ENCODE peak calls at places on chromosomes 13 and 19, in ten cellular contexts. Q is endothelial cell of umbilical vein, Y is transverse colon, V is stomach, J is H1, C is spleen, G is upper lobe of left lung, N is GM12878, L is SK-N-SH, X is K562. U is an unnamed sample. For H3K9me3, the result is how much of the 10 kb centered on the place peaks cover.

GRCh38 chr13:72530471-72530870 is 197.0 kb downstream of the MZT1 start:
- DNase-seq in X (no peak), L (no peak), Q (no peak), C (no peak), J (no peak), N (no peak), G (no peak), Y (no peak), V (no peak), U (no peak)

GRCh38 chr19:57308514-57308913 is 11.8 kb upstream of the ZNF543 start:
- DNase-seq in Q (no peak), J (no peak), N (no peak), L (no peak), V (no peak), C (no peak), Y (no peak), G (no peak), X (no peak), U (no peak)

GRCh38 chr13:41916173-41916954 is 44.5 kb downstream of the VWA8 start:
- DNase-seq in Y (no peak), G (no peak), Q (peak), L (no peak), N (peak), C (no peak), J (no peak), V (no peak), X (peak), U (no peak)

GRCh38 chr19:36116344-36116637 is 1.0 kb downstream of the TBCB start:
- DNase-seq in Q (no peak), Y (no peak), X (no peak), N (no peak), L (no peak), G (no peak), J (no peak), V (no peak), C (no peak), U (no peak)

GRCh38 chr19:14072535-14073231 is at the start of gene MISP3:
- DNase-seq in G (peak), N (no peak), C (peak), Q (peak), X (no peak), J (no peak), L (peak), Y (peak), V (peak), U (no peak)

GRCh38 chr19:16376649-16377048 is 52.0 kb downstream of the KLF2 start:
- DNase-seq in N (no peak), J (peak), X (peak), Q (no peak), L (peak), C (peak), Y (no peak), V (no peak), G (no peak), U (no peak)

GRCh38 chr19:48551437-48552302 is at the start of gene SULT2B1:
- DNase-seq in L (peak), Y (peak), X (no peak), C (no peak), Q (no peak), G (peak), J (no peak), V (peak), N (no peak), U (no peak)

GRCh38 chr13:97258801-97259200 is 36.7 kb downstream of the MBNL2 start:
- DNase-seq in J (peak), X (no peak), G (no peak), Q (no peak), L (no peak), Y (no peak), V (no peak), C (no peak), N (no peak), U (no peak)

GRCh38 chr19:4624733-4625362 is 14.5 kb upstream of the TNFAIP8L1 start:
- DNase-seq in Q (peak), C (no peak), G (no peak), L (no peak), X (peak), N (no peak), J (no peak), V (no peak), Y (no peak), U (no peak)

GRCh38 chr13:47126432-47126831 is 229.6 kb upstream of the HTR2A start:
- DNase-seq in N (no peak), V (no peak), Y (no peak), C (no peak), Q (no peak), L (no peak), X (no peak), J (no peak), G (no peak), U (no peak)

GRCh38 chr13:32199168-32199567 is 116.0 kb downstream of the ZAR1L start:
- DNase-seq in G (no peak), X (no peak), Q (no peak), C (no peak), V (no peak), L (no peak), J (no peak), N (no peak), Y (no peak), U (no peak)

GRCh38 chr19:48556163-48556562 is 4.2 kb downstream of the SULT2B1 start:
- DNase-seq in Y (peak), X (no peak), V (no peak), L (no peak), Q (peak), J (no peak), C (no peak), G (no peak), N (no peak), U (no peak)

GRCh38 chr13:21318891-21319532 is 140.1 kb downstream of the ZDHHC20 start:
- DNase-seq in L (no peak), Y (no peak), X (no peak), J (no peak), N (no peak), V (no peak), Q (peak), G (no peak), C (no peak), U (no peak)
- H3K9me3 ChIP-seq in L (under half), Y (under half), X (under half), J (under half), N (under half), V (under half), Q (under half), G (under half), C (under half), U (under half)

GRCh38 chr13:65456150-65456912 is 1773.8 kb downstream of the PCDH9 start:
- DNase-seq in X (no peak), J (no peak), C (no peak), V (no peak), Y (no peak), G (no peak), N (no peak), Q (no peak), L (no peak), U (no peak)

GRCh38 chr13:65454403-65454802 is 1775.7 kb downstream of the PCDH9 start:
- DNase-seq in G (no peak), N (no peak), J (no peak), L (no peak), C (no peak), Q (no peak), X (no peak), Y (no peak), V (no peak), U (no peak)

DNA sequence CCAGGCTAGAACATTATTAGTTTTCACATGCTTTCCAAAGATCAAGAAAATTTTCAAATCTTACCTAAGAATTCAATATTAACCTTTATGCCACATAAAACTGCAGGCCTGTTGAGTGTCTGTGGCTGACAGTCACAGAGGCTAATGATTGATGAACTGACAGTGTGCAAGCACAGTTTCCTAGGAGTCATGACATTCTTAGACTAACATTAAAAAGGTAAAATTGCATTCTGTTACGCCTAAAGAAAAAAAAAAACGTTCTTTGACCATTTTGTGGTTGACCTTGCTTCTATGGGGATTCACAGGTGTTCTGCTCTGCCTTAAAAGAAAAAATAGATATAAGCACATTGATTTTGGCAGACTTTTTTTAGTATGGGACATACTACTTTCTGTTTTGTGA is 1776.2 kb downstream of the PCDH9 start:
- DNase-seq in N (no peak), G (no peak), C (no peak), L (no peak), V (no peak), Q (no peak), X (no peak), Y (no peak), J (no peak), U (no peak)
- TF ChIP-seq POLR2AphosphoS5 in N (no peak), G (no peak), C (no peak), L (no peak), V (no peak), Q (no peak), X (no peak), Y (no peak), J (no peak), U (no peak)

GRCh38 chr13:65293530-65294198 is 1936.5 kb downstream of the PCDH9 start:
- DNase-seq in J (no peak), G (no peak), Q (no peak), L (no peak), C (no peak), X (no peak), N (no peak), V (no peak), Y (no peak), U (no peak)
- H3K9me3 ChIP-seq in J (under half), G (under half), Q (under half), L (under half), C (under half), X (under half), N (under half), V (under half), Y (under half), U (under half)

GRCh38 chr13:91639316-91639715 is 240.9 kb downstream of the GPC5 start:
- DNase-seq in J (no peak), G (no peak), X (no peak), Y (no peak), Q (no peak), C (no peak), N (no peak), V (no peak), L (no peak), U (no peak)

GRCh38 chr13:91647361-91647970 is 249.0 kb downstream of the GPC5 start:
- DNase-seq in V (no peak), N (no peak), Q (no peak), G (no peak), L (peak), Y (peak), X (peak), J (peak), C (no peak), U (no peak)

DNA sequence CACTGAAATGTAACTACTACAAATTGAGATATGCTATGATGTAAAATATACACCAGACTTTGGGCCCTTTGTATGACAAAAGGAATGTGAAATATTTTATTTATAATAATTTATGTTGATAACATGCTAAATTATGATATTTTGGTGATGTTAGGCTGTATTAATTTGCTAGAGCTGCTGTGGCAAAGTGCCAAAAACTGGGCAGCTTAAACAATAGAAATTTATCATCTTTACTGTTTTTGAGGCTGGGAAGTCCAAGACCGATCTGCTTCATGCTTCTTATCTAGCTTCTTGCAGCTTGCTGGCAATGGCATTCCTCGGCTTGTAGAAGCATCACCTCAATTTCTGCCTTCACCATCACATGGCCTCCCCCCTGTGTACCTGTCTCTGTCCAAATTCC is 245.0 kb downstream of the GPC5 start:
- DNase-seq in L (no peak), N (no peak), X (no peak), Q (no peak), C (no peak), J (no peak), V (no peak), G (no peak), Y (no peak), U (no peak)
- TF ChIP-seq POLR2AphosphoS5 in L (no peak), N (no peak), X (no peak), Q (no peak), C (no peak), J (no peak), V (no peak), G (no peak), Y (no peak), U (no peak)

GRCh38 chr19:22595918-22596341 is 38.2 kb upstream of the ZNF492 start:
- DNase-seq in C (no peak), X (peak), L (peak), V (no peak), N (no peak), G (no peak), J (no peak), Q (no peak), Y (no peak), U (no peak)
- H3K9me3 ChIP-seq in C (half or more), X (under half), L (under half), V (under half), N (under half), G (under half), J (half or more), Q (under half), Y (under half), U (under half)

GRCh38 chr13:43767351-43767901 is 19.3 kb downstream of the ENOX1 start:
- DNase-seq in G (no peak), J (no peak), N (no peak), Q (no peak), L (peak), Y (no peak), X (no peak), V (no peak), C (no peak), U (no peak)
- TF ChIP-seq POLR2AphosphoS5 in G (no peak), J (no peak), N (no peak), Q (no peak), L (peak), Y (no peak), X (no peak), V (no peak), C (no peak), U (no peak)